ENCODE peak calls at places on chromosomes 6 and 20, in eight cellular contexts. V is SK-N-SH, L is uterus, S is natural killer cell, E is bronchial epithelial cell, K is A549, W is HFFc6, A is MCF 10A. B is an unnamed sample.

GRCh38 chr6:149075616-149076354 is 241.7 kb upstream of the TAB2 start:
- DNase-seq in V (no peak), L (no peak), S (no peak), E (peak; percentile 30), K (no peak), W (no peak), A (peak; percentile 39), B (no peak)

GRCh38 chr20:22795897-22796296 is 211.5 kb upstream of the FOXA2 start:
- DNase-seq in V (no peak), L (peak; percentile 56), S (no peak), E (peak; percentile 92), K (peak; percentile 79), W (peak; percentile 74), A (peak; percentile 93), B (peak; percentile 89)

GRCh38 chr6:20706293-20707165 is 172.3 kb downstream of the CDKAL1 start:
- DNase-seq in V (no peak), L (no peak), S (no peak), E (peak; percentile 75), K (no peak), W (peak; percentile 15), A (peak; percentile 59), B (no peak)

GRCh38 chr6:52388790-52389189 is 26.8 kb downstream of the PAQR8 start:
- DNase-seq in V (no peak), L (no peak), S (no peak), E (no peak), K (no peak), W (no peak), A (no peak), B (no peak)

GRCh38 chr20:9594284-9594875 is 80.0 kb downstream of the LAMP5 start:
- DNase-seq in V (no peak), L (no peak), S (no peak), E (peak; percentile 82), K (peak; percentile 58), W (no peak), A (no peak), B (no peak)

GRCh38 chr20:20083796-20084195 is 31.5 kb downstream of the CFAP61 start:
- DNase-seq in V (peak; percentile 31), L (no peak), S (no peak), E (peak; percentile 51), K (peak; percentile 29), W (peak; percentile 6), A (peak; percentile 56), B (peak; percentile 3)

GRCh38 chr6:39962831-39963230 is 28.6 kb upstream of the MOCS1 start:
- DNase-seq in V (no peak), L (no peak), S (no peak), E (peak; percentile 62), K (no peak), W (no peak), A (no peak), B (peak; percentile 2)

GRCh38 chr6:148996815-148997214 is 250.0 kb downstream of the UST start:
- DNase-seq in V (no peak), L (no peak), S (no peak), E (no peak), K (no peak), W (no peak), A (peak; percentile 8), B (no peak)

DNA sequence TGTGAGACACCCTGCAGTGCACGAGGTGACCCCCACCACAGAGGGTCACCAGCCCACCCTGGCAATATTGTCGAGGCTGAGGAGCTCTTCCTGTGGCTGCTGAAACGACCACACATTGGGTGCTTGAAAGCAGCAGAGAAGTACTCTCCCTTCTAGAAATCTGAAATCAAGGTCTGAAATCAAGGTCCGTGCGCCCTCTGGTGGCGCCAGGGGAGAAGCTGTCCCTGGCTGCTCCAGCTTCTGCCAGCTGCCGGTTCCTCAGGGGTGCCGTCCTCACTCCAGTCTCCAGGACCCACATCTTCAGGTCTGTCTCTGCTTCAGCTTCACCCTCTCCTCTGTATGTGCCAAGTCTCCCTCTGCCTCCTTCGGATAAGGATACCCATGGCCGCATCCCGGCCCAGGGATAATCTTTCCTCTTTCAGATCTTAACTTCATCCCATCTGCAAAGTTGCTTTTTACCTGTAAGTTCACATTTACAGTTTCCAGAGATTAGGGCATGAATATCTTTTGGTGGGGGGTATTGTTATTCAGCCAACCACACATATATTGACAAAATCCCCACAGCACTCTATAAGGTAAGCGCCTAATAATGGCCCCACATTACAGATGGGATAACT is 108.3 kb upstream of the PHACTR3 start:
- DNase-seq in V (peak; percentile 84), L (peak; percentile 37), S (peak; percentile 58), E (peak; percentile 31), K (peak; percentile 71), W (peak; percentile 39), A (peak; percentile 65), B (no peak)
- TF ChIP-seq CTCF in V (peak; percentile 90), L (peak; percentile 55), S (peak; percentile 93), E (peak; percentile 90), K (peak; percentile 85), W (peak; percentile 91), A (peak; percentile 77), B (peak; percentile 94)

GRCh38 chr6:118650500-118651281 is 700 bp downstream of the CEP85L start:
- DNase-seq in V (peak; percentile 77), L (peak; percentile 47), S (peak; percentile 46), E (peak; percentile 36), K (peak; percentile 11), W (peak; percentile 8), A (peak; percentile 39), B (no peak)
- TF ChIP-seq CTCF in V (no peak), L (peak; percentile 45), S (no peak), E (peak; percentile 18), K (no peak), W (peak; percentile 48), A (peak; percentile 11), B (no peak)

GRCh38 chr20:59452856-59453255 is 151.5 kb upstream of the PHACTR3 start:
- DNase-seq in V (no peak), L (no peak), S (no peak), E (no peak), K (no peak), W (no peak), A (no peak), B (no peak)

GRCh38 chr20:59458645-59459044 is 145.7 kb upstream of the PHACTR3 start:
- DNase-seq in V (no peak), L (no peak), S (no peak), E (no peak), K (no peak), W (no peak), A (no peak), B (no peak)

GRCh38 chr20:59456342-59457132 is 147.8 kb upstream of the PHACTR3 start:
- DNase-seq in V (no peak), L (no peak), S (no peak), E (no peak), K (no peak), W (no peak), A (no peak), B (no peak)

GRCh38 chr20:59453634-59454241 is 150.6 kb upstream of the PHACTR3 start:
- DNase-seq in V (no peak), L (no peak), S (no peak), E (no peak), K (no peak), W (no peak), A (no peak), B (no peak)

DNA sequence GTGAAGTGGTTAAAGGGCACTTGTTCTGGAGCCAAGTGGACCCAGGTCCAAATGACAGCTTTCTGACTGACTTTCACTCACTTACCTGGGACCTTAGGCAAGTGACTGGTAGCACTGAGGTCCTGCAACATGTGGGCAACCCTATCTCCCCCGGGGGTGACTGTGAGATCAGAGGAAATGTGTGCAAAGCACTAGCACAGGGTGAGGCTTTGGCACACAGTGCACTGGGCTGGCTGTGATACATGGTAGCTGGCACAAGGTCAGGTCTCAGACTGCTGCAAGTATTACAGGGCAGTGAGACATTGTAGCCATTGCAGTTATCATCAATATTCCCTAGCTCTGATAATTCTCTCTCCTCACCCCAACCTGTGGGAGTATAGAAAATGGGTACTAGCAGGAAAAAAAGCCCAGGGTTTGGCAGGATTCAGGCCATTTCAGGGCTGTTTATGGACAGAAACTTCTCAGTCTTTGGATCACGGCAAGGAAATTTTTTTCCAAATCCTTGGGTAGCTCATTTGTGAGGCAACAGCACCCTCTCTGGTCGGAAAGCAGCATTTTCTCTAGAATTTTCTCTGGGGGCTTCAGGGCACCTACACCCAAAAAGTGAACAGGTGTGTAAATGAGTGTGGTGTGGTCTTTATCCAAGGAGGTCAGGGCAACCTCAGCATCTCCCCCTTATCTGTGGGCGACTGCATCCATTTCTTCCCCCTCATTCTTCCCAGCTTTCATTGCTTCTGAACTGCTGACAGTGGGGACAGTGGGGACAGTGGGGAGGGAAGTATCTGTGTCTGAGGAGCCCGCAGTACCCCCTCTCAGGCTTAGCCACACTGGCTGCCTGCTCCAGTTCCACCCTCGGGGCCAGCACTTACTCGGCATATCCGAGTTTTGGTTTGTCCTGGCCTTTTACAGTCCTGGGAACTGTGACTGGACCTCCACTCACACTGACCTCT is 148.7 kb upstream of the PHACTR3 start:
- DNase-seq in V (peak; percentile 77), L (no peak), S (no peak), E (peak; percentile 2), K (peak; percentile 33), W (no peak), A (peak; percentile 34), B (no peak)
- TF ChIP-seq CTCF in V (peak; percentile 81), L (peak; percentile 51), S (peak; percentile 21), E (peak; percentile 41), K (peak; percentile 84), W (peak; percentile 61), A (peak; percentile 55), B (peak; percentile 50)

GRCh38 chr6:15063253-15063853 is 182.5 kb upstream of the JARID2 start:
- DNase-seq in V (no peak), L (no peak), S (no peak), E (peak; percentile 97), K (no peak), W (no peak), A (no peak), B (no peak)

GRCh38 chr6:15062311-15063252 is 183.3 kb upstream of the JARID2 start:
- DNase-seq in V (no peak), L (no peak), S (no peak), E (peak; percentile 100), K (no peak), W (peak; percentile 94), A (peak; percentile 88), B (peak; percentile 67)

GRCh38 chr6:15061908-15062307 is 184.0 kb upstream of the JARID2 start:
- DNase-seq in V (no peak), L (no peak), S (no peak), E (no peak), K (no peak), W (no peak), A (no peak), B (no peak)

GRCh38 chr6:15061176-15061575 is 184.7 kb upstream of the JARID2 start:
- DNase-seq in V (no peak), L (no peak), S (no peak), E (no peak), K (no peak), W (no peak), A (no peak), B (no peak)

DNA sequence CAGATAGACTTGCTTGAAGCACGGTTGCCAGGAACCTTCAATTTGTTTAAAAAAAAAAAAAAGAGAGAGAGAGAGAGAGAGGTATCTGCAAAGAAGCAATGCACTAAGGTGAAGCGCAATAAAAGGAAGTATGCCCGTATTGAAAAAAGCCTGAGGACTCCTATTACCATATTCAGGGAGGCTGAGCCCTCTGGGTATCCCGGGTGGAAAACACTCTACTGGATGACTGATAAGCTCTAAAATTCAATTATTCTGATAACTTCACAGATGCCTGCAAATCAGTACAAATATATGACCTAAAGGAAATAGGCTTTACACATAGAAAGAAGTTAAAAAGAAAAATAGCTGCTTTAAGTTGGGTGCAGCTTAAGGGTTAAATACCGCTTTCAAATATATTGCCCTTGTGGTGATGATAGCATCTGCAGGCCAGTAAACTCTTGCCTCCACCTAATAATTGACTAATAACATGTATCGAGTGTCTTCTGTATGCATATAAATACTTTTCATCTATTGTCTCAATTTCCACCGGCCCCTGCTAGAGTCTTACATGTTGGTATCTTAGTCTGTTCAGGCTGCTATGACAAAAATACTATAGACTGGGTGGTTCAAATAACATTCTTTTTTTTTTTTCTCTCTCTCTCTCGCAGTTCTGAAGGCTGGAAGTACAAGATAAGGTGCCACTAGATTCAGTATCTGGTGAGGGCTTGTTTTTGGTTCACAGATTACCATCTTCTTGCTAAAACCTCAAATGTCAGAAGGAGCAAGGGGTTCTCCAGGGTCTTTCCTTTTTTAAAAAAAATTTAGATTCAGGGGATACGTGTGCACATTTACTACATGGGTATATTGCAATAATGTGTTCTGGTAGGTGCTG is 187.4 kb upstream of the JARID2 start:
- DNase-seq in V (peak; percentile 58), L (no peak), S (no peak), E (no peak), K (no peak), W (no peak), A (no peak), B (no peak)
- TF ChIP-seq CTCF in V (no peak), L (no peak), S (no peak), E (no peak), K (no peak), W (peak; percentile 23), A (no peak), B (no peak)

B was measured in AG09319.